ENCODE peak calls at places on chromosomes 5 and 9, in ten cellular contexts. R is cardiac muscle cell; X is mammary epithelial cell; W is HCT116; O is naive thymus-derived CD4-positive, alpha-beta T cell; Y is adrenal gland; I is heart left ventricle; S is tibial artery; Q is effector memory CD4-positive, alpha-beta T cell; E is right atrium auricular region. A is an unnamed sample.

GRCh38 chr9:401223-401622 is 186.6 kb downstream of the DOCK8 start:
- DNase-seq in R (no peak), X (no peak), W (no peak), O (no peak), Y (no peak), I (no peak), S (no peak), Q (no peak), E (no peak), A (no peak)

GRCh38 chr5:75435101-75435500 is 76.3 kb downstream of the CERT1 start:
- DNase-seq in R (no peak), X (no peak), W (no peak), O (no peak), Y (no peak), I (no peak), S (no peak), Q (no peak), E (no peak), A (no peak)

GRCh38 chr9:121640076-121640475 is 11.4 kb upstream of the DAB2IP start:
- DNase-seq in R (peak; percentile 80), X (no peak), W (no peak), O (no peak), Y (peak; percentile 63), I (peak; percentile 67), S (no peak), Q (no peak), E (no peak), A (no peak)

GRCh38 chr9:33375238-33375840 is 27.0 kb downstream of the AQP7 start:
- DNase-seq in R (no peak), X (no peak), W (peak; percentile 76), O (no peak), Y (peak; percentile 32), I (no peak), S (no peak), Q (no peak), E (no peak), A (no peak)

GRCh38 chr5:128082551-128083032 is 974 bp upstream of the SLC12A2 start:
- DNase-seq in R (no peak), X (no peak), W (peak; percentile 22), O (no peak), Y (no peak), I (no peak), S (no peak), Q (no peak), E (no peak), A (no peak)

GRCh38 chr5:37837101-37838032 is 2.5 kb downstream of the GDNF start:
- DNase-seq in R (peak; percentile 79), X (peak; percentile 79), W (peak; percentile 18), O (peak; percentile 9), Y (peak; percentile 74), I (peak; percentile 77), S (peak; percentile 78), Q (no peak), E (peak; percentile 85), A (no peak)

GRCh38 chr5:150137997-150138396 is 17.6 kb downstream of the PDGFRB start:
- DNase-seq in R (no peak), X (no peak), W (no peak), O (no peak), Y (peak; percentile 50), I (no peak), S (peak; percentile 88), Q (no peak), E (no peak), A (no peak)

GRCh38 chr9:134661299-134661698 is 19.7 kb downstream of the COL5A1 start:
- DNase-seq in R (no peak), X (no peak), W (no peak), O (no peak), Y (no peak), I (no peak), S (peak; percentile 62), Q (no peak), E (no peak), A (no peak)

GRCh38 chr9:95096807-95097206 is 220.7 kb downstream of the FANCC start:
- DNase-seq in R (no peak), X (no peak), W (no peak), O (no peak), Y (no peak), I (no peak), S (no peak), Q (no peak), E (no peak), A (no peak)

GRCh38 chr5:30099634-30100033 is 1093.9 kb upstream of the CDH6 start:
- DNase-seq in R (no peak), X (no peak), W (no peak), O (no peak), Y (no peak), I (no peak), S (no peak), Q (no peak), E (no peak), A (no peak)

GRCh38 chr5:135100431-135100830 is 66.4 kb upstream of the PITX1 start:
- DNase-seq in R (no peak), X (no peak), W (no peak), O (no peak), Y (no peak), I (no peak), S (peak; percentile 16), Q (no peak), E (no peak), A (no peak)

GRCh38 chr9:84759300-84759750 is 89.8 kb downstream of the NTRK2 start:
- DNase-seq in R (no peak), X (peak; percentile 97), W (no peak), O (no peak), Y (no peak), I (no peak), S (no peak), Q (peak; percentile 18), E (no peak), A (no peak)

DNA sequence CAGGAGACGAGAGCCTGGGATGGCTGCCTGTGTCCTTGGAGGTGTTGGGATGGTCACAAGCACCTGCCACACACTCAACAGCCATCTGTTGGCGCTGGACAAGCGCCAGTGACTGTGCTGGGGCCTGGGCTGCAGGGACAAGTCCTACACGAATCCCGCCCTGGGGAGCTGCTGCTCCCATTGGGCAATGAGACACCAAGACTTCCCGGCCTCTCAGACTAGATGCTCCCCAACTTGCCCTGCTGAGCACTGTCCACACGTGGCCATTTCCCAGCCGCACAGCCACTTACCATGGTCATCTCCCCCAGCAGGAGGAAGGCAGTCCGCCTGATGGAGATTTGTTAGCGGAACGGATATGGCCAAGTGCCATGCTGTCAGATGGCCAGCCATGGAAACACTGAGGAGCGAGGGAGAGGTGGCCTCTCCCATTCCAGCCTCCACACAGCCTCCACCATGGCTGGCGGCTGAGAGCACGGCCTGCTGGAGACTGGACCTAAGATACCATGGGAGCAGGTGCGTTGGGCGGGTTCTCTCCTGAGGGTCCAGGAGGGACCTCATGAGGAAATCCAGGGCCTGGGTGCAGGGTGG is 43.9 kb downstream of the PRRT1B start:
- DNase-seq in R (no peak), X (no peak), W (no peak), O (no peak), Y (no peak), I (peak; percentile 18), S (no peak), Q (no peak), E (no peak), A (no peak)
- H3K4me1 ChIP-seq in R (no peaks in the 10 kb centered on the region), X (peaks cover 6% of the 10 kb centered on the region), W (no peaks in the 10 kb centered on the region), O (peaks cover 35% of the 10 kb centered on the region), Y (no peaks in the 10 kb centered on the region), I (no peaks in the 10 kb centered on the region), S (no peaks in the 10 kb centered on the region), Q (peaks cover 31% of the 10 kb centered on the region), E (peaks cover 23% of the 10 kb centered on the region), A (no peaks in the 10 kb centered on the region)

GRCh38 chr5:73640861-73641320 is 14.9 kb downstream of the ARHGEF28 start:
- DNase-seq in R (no peak), X (no peak), W (no peak), O (no peak), Y (peak; percentile 11), I (no peak), S (no peak), Q (no peak), E (no peak), A (no peak)

GRCh38 chr5:73642296-73642695 is 16.3 kb downstream of the ARHGEF28 start:
- DNase-seq in R (no peak), X (no peak), W (no peak), O (no peak), Y (no peak), I (no peak), S (no peak), Q (no peak), E (no peak), A (no peak)

GRCh38 chr5:73647721-73648120 is 21.7 kb downstream of the ARHGEF28 start:
- DNase-seq in R (no peak), X (no peak), W (no peak), O (no peak), Y (no peak), I (no peak), S (no peak), Q (no peak), E (no peak), A (no peak)

GRCh38 chr5:73641811-73642210 is 15.8 kb downstream of the ARHGEF28 start:
- DNase-seq in R (peak; percentile 14), X (no peak), W (no peak), O (no peak), Y (no peak), I (no peak), S (no peak), Q (no peak), E (no peak), A (no peak)

DNA sequence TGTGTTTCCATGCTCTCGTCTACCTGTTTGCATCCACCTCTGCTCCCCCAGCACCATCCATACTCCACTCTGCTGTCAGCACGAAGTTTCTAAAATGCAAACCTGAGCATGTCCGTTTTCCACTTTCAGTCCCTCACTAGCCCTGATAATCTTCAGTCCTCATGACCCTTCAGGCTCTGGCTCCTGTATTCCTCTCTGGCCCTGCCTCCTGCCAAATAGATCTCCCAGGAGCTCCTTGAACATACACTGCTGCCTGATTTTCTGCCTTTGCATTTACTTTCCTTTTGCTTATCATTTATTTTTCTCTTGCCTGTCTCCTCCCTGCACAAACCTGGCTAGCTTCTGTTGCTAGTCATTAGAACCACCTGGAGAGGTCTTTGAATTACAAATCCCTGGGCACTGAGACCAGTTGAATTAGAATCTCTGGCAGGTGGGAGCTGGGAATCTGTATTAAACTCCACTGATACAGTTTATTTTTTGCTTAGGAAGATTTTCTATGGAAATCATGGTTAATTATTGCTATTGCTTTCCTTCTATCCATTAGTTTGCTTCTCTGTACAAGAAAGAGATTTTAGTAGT is 18.5 kb downstream of the ARHGEF28 start:
- DNase-seq in R (peak; percentile 26), X (no peak), W (no peak), O (no peak), Y (peak; percentile 27), I (no peak), S (no peak), Q (no peak), E (no peak), A (no peak)
- H3K4me1 ChIP-seq in R (no peaks in the 10 kb centered on the region), X (peaks cover 65% of the 10 kb centered on the region), W (no peaks in the 10 kb centered on the region), O (no peaks in the 10 kb centered on the region), Y (peaks cover 15% of the 10 kb centered on the region), I (no peaks in the 10 kb centered on the region), S (no peaks in the 10 kb centered on the region), Q (no peaks in the 10 kb centered on the region), E (no peaks in the 10 kb centered on the region), A (no peaks in the 10 kb centered on the region)

GRCh38 chr9:89077519-89077918 is 86.3 kb downstream of the S1PR3 start:
- DNase-seq in R (no peak), X (no peak), W (no peak), O (no peak), Y (no peak), I (no peak), S (no peak), Q (no peak), E (peak; percentile 50), A (no peak)
- H3K4me1 ChIP-seq in R (no peaks in the 10 kb centered on the region), X (no peaks in the 10 kb centered on the region), W (no peaks in the 10 kb centered on the region), O (no peaks in the 10 kb centered on the region), Y (peaks cover 15% of the 10 kb centered on the region), I (no peaks in the 10 kb centered on the region), S (no peaks in the 10 kb centered on the region), Q (no peaks in the 10 kb centered on the region), E (peaks cover 6% of the 10 kb centered on the region), A (no peaks in the 10 kb centered on the region)

GRCh38 chr9:92773810-92774209 is 9.2 kb upstream of the BICD2 start:
- DNase-seq in R (no peak), X (no peak), W (no peak), O (no peak), Y (no peak), I (no peak), S (no peak), Q (no peak), E (no peak), A (no peak)
- H3K4me1 ChIP-seq in R (no peaks in the 10 kb centered on the region), X (peaks cover 34% of the 10 kb centered on the region), W (no peaks in the 10 kb centered on the region), O (no peaks in the 10 kb centered on the region), Y (peaks cover 4% of the 10 kb centered on the region), I (peaks cover 9% of the 10 kb centered on the region), S (no peaks in the 10 kb centered on the region), Q (peaks cover 5% of the 10 kb centered on the region), E (peaks cover 19% of the 10 kb centered on the region), A (peaks cover 6% of the 10 kb centered on the region)

A was measured in iPS DF 6.9.